ENCODE peak calls at places on chromosomes 1 and 21, in eight cellular contexts. M, U, L, O, F, X, R and D are unnamed samples.

GRCh38 chr1:202145325-202146140 is 996 bp upstream of the ARL8A start:
- DNase-seq in M (no peak), U (no peak), L (no peak), O (peak), F (no peak), X (no peak), R (no peak), D (no peak)

GRCh38 chr1:66439028-66439427 is 94.9 kb upstream of the SGIP1 start:
- DNase-seq in M (peak), U (no peak), L (no peak), O (no peak), F (no peak), X (no peak), R (no peak), D (no peak)

GRCh38 chr1:154975409-154976205 is 1.1 kb downstream of the CKS1B start:
- DNase-seq in M (no peak), U (no peak), L (peak), O (no peak), F (peak), X (no peak), R (no peak), D (no peak)

GRCh38 chr1:240621249-240621648 is 9.3 kb upstream of the GREM2 start:
- DNase-seq in M (no peak), U (no peak), L (no peak), O (no peak), F (no peak), X (no peak), R (no peak), D (no peak)

GRCh38 chr21:22209304-22209700 is 1211.1 kb downstream of the NCAM2 start:
- DNase-seq in M (no peak), U (no peak), L (no peak), O (no peak), F (no peak), X (no peak), R (no peak), D (no peak)

GRCh38 chr1:114466334-114467014 is 44.5 kb downstream of the TRIM33 start:
- DNase-seq in M (no peak), U (no peak), L (no peak), O (no peak), F (no peak), X (no peak), R (no peak), D (no peak)

GRCh38 chr1:46753985-46754384 is 35.1 kb upstream of the EFCAB14 start:
- DNase-seq in M (no peak), U (no peak), L (no peak), O (no peak), F (no peak), X (no peak), R (no peak), D (no peak)

GRCh38 chr1:41532206-41532975 is 47.9 kb upstream of the EDN2 start:
- DNase-seq in M (no peak), U (no peak), L (peak), O (no peak), F (no peak), X (no peak), R (no peak), D (no peak)

GRCh38 chr1:24890861-24891260 is 39.2 kb downstream of the RUNX3 start:
- DNase-seq in M (no peak), U (no peak), L (no peak), O (no peak), F (no peak), X (no peak), R (no peak), D (no peak)

GRCh38 chr1:89198500-89199072 is at the start of gene GBP4:
- DNase-seq in M (peak), U (no peak), L (peak), O (peak), F (no peak), X (no peak), R (peak), D (peak)

GRCh38 chr1:47161298-47162040 is 24.2 kb downstream of the CYP4A22 start:
- DNase-seq in M (no peak), U (no peak), L (no peak), O (no peak), F (no peak), X (no peak), R (no peak), D (no peak)

GRCh38 chr21:18529253-18529652 is 125.7 kb upstream of the TMPRSS15 start:
- DNase-seq in M (no peak), U (no peak), L (no peak), O (no peak), F (no peak), X (no peak), R (no peak), D (peak)

GRCh38 chr21:46065993-46066842 is 31.7 kb upstream of the COL6A2 start:
- DNase-seq in M (no peak), U (no peak), L (no peak), O (no peak), F (no peak), X (no peak), R (no peak), D (no peak)

GRCh38 chr1:159172599-159173291 is 1.3 kb downstream of the CADM3 start:
- DNase-seq in M (no peak), U (peak), L (peak), O (no peak), F (no peak), X (no peak), R (peak), D (no peak)

GRCh38 chr1:22258696-22259095 is 115.8 kb upstream of the WNT4 start:
- DNase-seq in M (no peak), U (no peak), L (no peak), O (no peak), F (no peak), X (no peak), R (no peak), D (no peak)

GRCh38 chr1:46030876-46031660 is 101.4 kb downstream of the PIK3R3 start:
- DNase-seq in M (no peak), U (no peak), L (no peak), O (no peak), F (no peak), X (no peak), R (no peak), D (no peak)